ENCODE peak calls at places on chromosome 15, in five cellular contexts. O, V, P, E and T are unnamed samples.
A peak's percentile ranks its signal among the peaks of the same experiment; 100 is the strongest.

GRCh38 chr15:45183001-45183400 is 4.8 kb downstream of the SHF start:
- DNase-seq in O (no peak), V (no peak), P (no peak), E (no peak), T (no peak)

GRCh38 chr15:82305621-82306048 is 43.0 kb downstream of the SAXO2 start:
- DNase-seq in O (no peak), V (no peak), P (peak; percentile 8), E (no peak), T (no peak)

GRCh38 chr15:52068004-52068403 is 44.6 kb downstream of the BCL2L10 start:
- DNase-seq in O (no peak), V (no peak), P (no peak), E (no peak), T (no peak)

GRCh38 chr15:45829336-45830153 is 194.7 kb downstream of the SQOR start:
- DNase-seq in O (no peak), V (no peak), P (no peak), E (peak; percentile 74), T (no peak)

GRCh38 chr15:71945012-71945411 is 134.7 kb downstream of the NR2E3 start:
- DNase-seq in O (no peak), V (no peak), P (no peak), E (no peak), T (no peak)

GRCh38 chr15:74955796-74956647 is 550 bp downstream of the RPP25 start:
- DNase-seq in O (peak; percentile 83), V (peak; percentile 65), P (peak; percentile 75), E (peak; percentile 84), T (peak; percentile 19)

GRCh38 chr15:68992696-68993095 is 21.8 kb upstream of the NOX5 start:
- DNase-seq in O (no peak), V (no peak), P (no peak), E (no peak), T (no peak)

GRCh38 chr15:84949043-84949442 is 32.6 kb upstream of the PDE8A start:
- DNase-seq in O (no peak), V (peak; percentile 70), P (no peak), E (no peak), T (no peak)

GRCh38 chr15:66294157-66294931 is 976 bp downstream of the DIS3L start:
- DNase-seq in O (no peak), V (peak; percentile 57), P (peak; percentile 27), E (peak; percentile 66), T (no peak)

GRCh38 chr15:84702961-84703482 is 12.9 kb downstream of the SEC11A start:
- DNase-seq in O (peak; percentile 34), V (peak; percentile 76), P (no peak), E (peak; percentile 29), T (peak; percentile 15)

GRCh38 chr15:61726166-61726565 is 334.1 kb downstream of the VPS13C start:
- DNase-seq in O (no peak), V (no peak), P (no peak), E (no peak), T (no peak)

GRCh38 chr15:36347272-36347864 is 232.1 kb upstream of the CDIN1 start:
- DNase-seq in O (no peak), V (no peak), P (no peak), E (no peak), T (no peak)

GRCh38 chr15:97012986-97013385 is 682.5 kb downstream of the NR2F2 start:
- DNase-seq in O (no peak), V (no peak), P (no peak), E (no peak), T (no peak)

GRCh38 chr15:97748576-97748975 is 211.9 kb upstream of the ARRDC4 start:
- DNase-seq in O (no peak), V (no peak), P (no peak), E (no peak), T (no peak)

GRCh38 chr15:38512901-38513300 is 51.7 kb downstream of the RASGRP1 start:
- DNase-seq in O (no peak), V (no peak), P (no peak), E (no peak), T (no peak)

GRCh38 chr15:84400820-84401219 is 165.2 kb downstream of the GOLGA6L4 start:
- DNase-seq in O (no peak), V (no peak), P (no peak), E (no peak), T (no peak)

GRCh38 chr15:60633426-60633968 is 154.6 kb upstream of the ICE2 start:
- DNase-seq in O (no peak), V (no peak), P (no peak), E (no peak), T (no peak)

GRCh38 chr15:87365221-87365620 is 891.3 kb downstream of the NTRK3 start:
- DNase-seq in O (no peak), V (peak; percentile 57), P (no peak), E (no peak), T (no peak)

GRCh38 chr15:66748320-66748779 is 46.3 kb downstream of the SMAD6 start:
- DNase-seq in O (no peak), V (peak; percentile 83), P (no peak), E (no peak), T (no peak)

GRCh38 chr15:55389276-55389631 is 18.9 kb downstream of the CCPG1 start:
- DNase-seq in O (no peak), V (peak; percentile 5), P (no peak), E (no peak), T (no peak)

GRCh38 chr15:43903864-43904290 is 77.1 kb downstream of the WDR76 start:
- DNase-seq in O (no peak), V (peak; percentile 66), P (peak; percentile 62), E (peak; percentile 53), T (no peak)

GRCh38 chr15:84947947-84948830 is 33.5 kb upstream of the PDE8A start:
- DNase-seq in O (peak; percentile 36), V (peak; percentile 98), P (no peak), E (no peak), T (peak; percentile 67)

GRCh38 chr15:101501703-101502373 is 12.3 kb upstream of the PCSK6 start:
- DNase-seq in O (no peak), V (no peak), P (peak; percentile 51), E (no peak), T (no peak)

GRCh38 chr15:89095073-89095472 is 6.8 kb downstream of the ABHD2 start:
- DNase-seq in O (no peak), V (no peak), P (no peak), E (no peak), T (no peak)

GRCh38 chr15:47293763-47294162 is 423.5 kb upstream of the SEMA6D start:
- DNase-seq in O (peak; percentile 65), V (peak; percentile 99), P (no peak), E (peak; percentile 26), T (no peak)

GRCh38 chr15:92106691-92107090 is 253.2 kb downstream of the SLCO3A1 start:
- DNase-seq in O (no peak), V (no peak), P (no peak), E (no peak), T (no peak)

GRCh38 chr15:93719941-93720351 is 511.4 kb upstream of the MCTP2 start:
- DNase-seq in O (no peak), V (no peak), P (no peak), E (no peak), T (no peak)

GRCh38 chr15:51842265-51842664 is 12.8 kb downstream of the TMOD3 start:
- DNase-seq in O (no peak), V (no peak), P (no peak), E (no peak), T (no peak)

GRCh38 chr15:38042707-38043445 is 108.4 kb downstream of the TMCO5A start:
- DNase-seq in O (no peak), V (no peak), P (no peak), E (peak; percentile 18), T (no peak)

GRCh38 chr15:100338971-100339444 is 2.8 kb downstream of the ADAMTS17 start:
- DNase-seq in O (no peak), V (peak; percentile 48), P (peak; percentile 45), E (peak; percentile 70), T (no peak)

GRCh38 chr15:100339999-100340398 is 1.8 kb downstream of the ADAMTS17 start:
- DNase-seq in O (no peak), V (no peak), P (no peak), E (no peak), T (no peak)

GRCh38 chr15:100340721-100341661 is 784 bp downstream of the ADAMTS17 start:
- DNase-seq in O (no peak), V (no peak), P (no peak), E (peak; percentile 25), T (no peak)

GRCh38 chr15:100343251-100343650 is 1.5 kb upstream of the ADAMTS17 start:
- DNase-seq in O (no peak), V (no peak), P (no peak), E (no peak), T (no peak)

GRCh38 chr15:100341662-100342560 is at the start of gene ADAMTS17:
- DNase-seq in O (peak; percentile 95), V (peak; percentile 84), P (peak; percentile 90), E (peak; percentile 97), T (peak; percentile 93)
- H3K27me3 ChIP-seq in O (peaks cover 32% of the 10 kb centered on the region), V (no peaks in the 10 kb centered on the region), P (no peaks in the 10 kb centered on the region), E (no peaks in the 10 kb centered on the region), T (peaks cover 7% of the 10 kb centered on the region)

DNA sequence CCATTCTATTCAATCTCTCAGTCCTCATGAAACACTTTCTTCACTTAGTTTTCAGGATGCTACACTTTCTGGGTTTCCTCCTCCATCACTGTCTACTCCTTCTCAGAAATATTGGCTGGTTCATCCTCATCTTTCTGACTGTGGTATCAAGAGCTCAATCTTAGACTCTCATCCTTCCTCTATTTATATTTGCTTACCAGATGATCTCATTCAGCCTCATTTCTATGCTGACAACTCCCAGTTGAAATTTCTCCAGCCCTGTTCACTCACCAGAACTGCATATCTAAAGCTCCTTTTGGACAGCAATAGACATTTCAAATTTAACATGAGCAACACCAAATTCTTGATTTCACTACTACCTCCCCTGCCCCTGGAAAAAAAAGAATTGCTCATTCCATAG is 48.0 kb upstream of the FBN1 start:
- DNase-seq in O (no peak), V (peak; percentile 43), P (no peak), E (no peak), T (no peak)
- H3K27ac ChIP-seq in O (peak overlapping the region; percentile 24), V (no peak overlapping the region), P (no peak overlapping the region), E (no peak overlapping the region), T (no peak overlapping the region)

GRCh38 chr15:67828379-67828968 is 3.2 kb downstream of the SKOR1 start:
- DNase-seq in O (no peak), V (no peak), P (no peak), E (no peak), T (no peak)

GRCh38 chr15:67827561-67828378 is 2.5 kb downstream of the SKOR1 start:
- DNase-seq in O (no peak), V (no peak), P (no peak), E (no peak), T (no peak)

GRCh38 chr15:67824900-67825879 is at the start of gene SKOR1:
- DNase-seq in O (no peak), V (peak; percentile 39), P (no peak), E (no peak), T (no peak)

GRCh38 chr15:67825880-67826716 is 789 bp downstream of the SKOR1 start:
- DNase-seq in O (no peak), V (no peak), P (no peak), E (no peak), T (no peak)

GRCh38 chr15:67826717-67827560 is 1.6 kb downstream of the SKOR1 start:
- DNase-seq in O (no peak), V (no peak), P (no peak), E (no peak), T (no peak)
- H3K27me3 ChIP-seq in O (peaks cover 100% of the 10 kb centered on the region), V (peaks cover 88% of the 10 kb centered on the region), P (peaks cover 10% of the 10 kb centered on the region), E (peaks cover 98% of the 10 kb centered on the region), T (peaks cover 46% of the 10 kb centered on the region)

DNA sequence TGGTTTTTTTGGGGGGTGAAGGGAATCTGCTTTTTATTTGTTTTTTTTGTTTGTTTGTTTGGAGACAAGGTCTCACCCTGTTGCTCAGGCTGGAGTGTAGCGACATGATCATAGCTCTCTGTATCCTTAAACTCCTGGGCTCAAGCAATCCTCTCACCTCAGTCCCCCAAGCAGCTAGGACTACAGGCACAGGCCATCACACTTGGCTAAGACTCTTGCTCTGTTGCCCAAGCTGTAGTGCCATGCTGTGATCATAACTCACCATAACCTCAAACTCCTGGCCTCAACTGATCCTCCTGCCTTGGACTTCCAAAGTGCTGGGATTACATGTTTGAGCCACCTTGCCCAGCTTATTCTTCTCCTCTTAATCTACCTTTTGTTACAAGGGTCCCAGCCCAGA is 31.8 kb downstream of the GPR176 start:
- DNase-seq in O (no peak), V (no peak), P (no peak), E (no peak), T (no peak)
- H3K27ac ChIP-seq in O (no peak overlapping the region), V (no peak overlapping the region), P (no peak overlapping the region), E (peak overlapping the region; percentile 67), T (no peak overlapping the region)